ENCODE peak calls at places on chromosomes 7 and 10, in seven cellular contexts. P is upper lobe of left lung; V is activated CD8-positive, alpha-beta T cell treated with anti-CD3 and anti-CD28 coated beads for 36 hours; N is mesothelial cell of epicardium; X is fibroblast of pulmonary artery; Z is epithelial cell of esophagus; U is psoas muscle. T is an unnamed sample.

GRCh38 chr10:75663947-75664664 is 232.7 kb downstream of the LRMDA start:
- DNase-seq in P (no peak), V (no peak), N (no peak), X (peak; percentile 36), Z (peak; percentile 53), U (no peak), T (no peak)

GRCh38 chr10:71289421-71290130 is 29.5 kb upstream of the SLC29A3 start:
- DNase-seq in P (no peak), V (no peak), N (no peak), X (no peak), Z (no peak), U (peak; percentile 67), T (no peak)

GRCh38 chr10:117138838-117139580 is 939 bp upstream of the VAX1 start:
- DNase-seq in P (no peak), V (no peak), N (no peak), X (no peak), Z (no peak), U (no peak), T (no peak)

GRCh38 chr7:117062300-117062699 is 109.0 kb downstream of the ST7 start:
- DNase-seq in P (no peak), V (no peak), N (no peak), X (no peak), Z (no peak), U (no peak), T (no peak)

GRCh38 chr7:107125475-107125874 is 43.3 kb upstream of the HBP1 start:
- DNase-seq in P (no peak), V (no peak), N (no peak), X (no peak), Z (no peak), U (no peak), T (no peak)

GRCh38 chr10:114045738-114046458 is 2.2 kb downstream of the ADRB1 start:
- DNase-seq in P (peak; percentile 44), V (no peak), N (no peak), X (no peak), Z (no peak), U (no peak), T (no peak)

GRCh38 chr7:43584200-43584586 is 1.3 kb downstream of the STK17A start:
- DNase-seq in P (no peak), V (peak; percentile 61), N (no peak), X (peak; percentile 85), Z (peak; percentile 87), U (no peak), T (no peak)

GRCh38 chr10:77872151-77872946 is 54.2 kb downstream of the DLG5 start:
- DNase-seq in P (no peak), V (no peak), N (no peak), X (peak; percentile 58), Z (no peak), U (no peak), T (no peak)

GRCh38 chr7:80760292-80760691 is 121.8 kb downstream of the CD36 start:
- DNase-seq in P (no peak), V (no peak), N (no peak), X (no peak), Z (no peak), U (no peak), T (no peak)

GRCh38 chr7:99984593-99984992 is 8.8 kb upstream of the AZGP1 start:
- DNase-seq in P (no peak), V (no peak), N (no peak), X (no peak), Z (no peak), U (no peak), T (no peak)

GRCh38 chr7:41640487-41640886 is 62.4 kb downstream of the INHBA start:
- DNase-seq in P (no peak), V (no peak), N (no peak), X (no peak), Z (no peak), U (no peak), T (no peak)

GRCh38 chr7:47991741-47992311 is 12.4 kb upstream of the HUS1 start:
- DNase-seq in P (peak; percentile 95), V (peak; percentile 97), N (peak; percentile 50), X (peak; percentile 77), Z (peak; percentile 72), U (peak; percentile 91), T (no peak)

GRCh38 chr10:77710759-77711682 is 73.4 kb upstream of the KCNMA1 start:
- DNase-seq in P (peak; percentile 97), V (peak; percentile 79), N (peak; percentile 67), X (peak; percentile 60), Z (peak; percentile 62), U (peak; percentile 86), T (peak; percentile 59)

GRCh38 chr7:157693071-157693520 is 356.3 kb downstream of the DNAJB6 start:
- DNase-seq in P (peak; percentile 82), V (no peak), N (no peak), X (no peak), Z (no peak), U (no peak), T (no peak)

GRCh38 chr7:139054101-139054500 is 18.3 kb upstream of the ZC3HAV1L start:
- DNase-seq in P (no peak), V (no peak), N (no peak), X (no peak), Z (peak; percentile 12), U (no peak), T (peak; percentile 66)

GRCh38 chr7:2978403-2978802 is 65.3 kb downstream of the CARD11 start:
- DNase-seq in P (peak; percentile 88), V (peak; percentile 98), N (no peak), X (no peak), Z (peak; percentile 57), U (no peak), T (no peak)

GRCh38 chr7:73565675-73566342 is 8.3 kb upstream of the BCL7B start:
- DNase-seq in P (no peak), V (no peak), N (no peak), X (no peak), Z (peak; percentile 41), U (no peak), T (no peak)

GRCh38 chr10:124949543-124949942 is 7.6 kb downstream of the ZRANB1 start:
- DNase-seq in P (no peak), V (no peak), N (no peak), X (peak; percentile 50), Z (peak; percentile 22), U (no peak), T (no peak)

GRCh38 chr7:50068850-50069551 is 24.0 kb downstream of the ZPBP start:
- DNase-seq in P (no peak), V (peak; percentile 40), N (no peak), X (peak; percentile 44), Z (peak; percentile 73), U (no peak), T (no peak)

GRCh38 chr7:24051651-24052050 is 232.3 kb upstream of the NPY start:
- DNase-seq in P (no peak), V (no peak), N (no peak), X (no peak), Z (no peak), U (no peak), T (no peak)

GRCh38 chr10:63522129-63522687 is 1.0 kb downstream of the REEP3 start:
- DNase-seq in P (no peak), V (no peak), N (no peak), X (peak; percentile 17), Z (peak; percentile 22), U (no peak), T (no peak)

GRCh38 chr7:27689045-27689877 is 26.6 kb upstream of the HIBADH start:
- DNase-seq in P (no peak), V (peak; percentile 37), N (no peak), X (peak; percentile 73), Z (peak; percentile 42), U (no peak), T (no peak)
- TF ChIP-seq CTCF in P (peak; percentile 40), V (peak; percentile 59), N (no peak), X (peak; percentile 56), Z (peak; percentile 56), U (peak; percentile 19), T (peak; percentile 66)

GRCh38 chr10:123017421-123018165 is 8.8 kb downstream of the ACADSB start:
- DNase-seq in P (no peak), V (no peak), N (no peak), X (no peak), Z (peak; percentile 87), U (no peak), T (no peak)
- TF ChIP-seq CTCF in P (no peak), V (no peak), N (no peak), X (no peak), Z (no peak), U (no peak), T (no peak)

GRCh38 chr7:44858161-44858560 is 10.3 kb upstream of the H2AZ2 start:
- DNase-seq in P (no peak), V (no peak), N (no peak), X (no peak), Z (no peak), U (no peak), T (no peak)
- TF ChIP-seq CTCF in P (no peak), V (peak; percentile 57), N (peak; percentile 72), X (peak; percentile 3), Z (peak; percentile 5), U (peak; percentile 12), T (no peak)

DNA sequence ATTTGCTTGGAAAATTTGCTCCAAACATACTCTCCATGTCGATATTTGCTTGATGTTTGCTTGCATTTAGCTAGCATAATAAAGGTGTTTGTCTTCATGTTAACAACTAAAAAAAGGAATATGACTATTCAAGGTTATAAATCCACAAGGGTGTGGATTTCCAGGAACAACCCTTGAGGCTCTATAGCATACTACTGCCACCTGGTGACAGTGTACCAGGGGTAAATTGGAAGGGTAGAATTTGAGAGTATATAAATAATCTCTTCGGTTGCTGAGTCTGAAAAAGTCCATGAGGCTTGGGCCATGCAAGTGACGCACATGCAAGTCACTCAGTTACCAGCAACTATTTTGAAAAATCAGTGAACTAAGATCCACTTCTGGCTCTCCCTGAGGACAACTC is 68.4 kb downstream of the SLIT1 start:
- DNase-seq in P (no peak), V (peak; percentile 19), N (no peak), X (peak; percentile 17), Z (peak; percentile 51), U (no peak), T (no peak)
- TF ChIP-seq CTCF in P (no peak), V (peak; percentile 51), N (no peak), X (peak; percentile 24), Z (peak; percentile 57), U (peak; percentile 74), T (peak; percentile 26)

GRCh38 chr10:73946253-73947145 is 35.6 kb downstream of the PLAU start:
- DNase-seq in P (peak; percentile 14), V (no peak), N (no peak), X (no peak), Z (no peak), U (no peak), T (no peak)
- TF ChIP-seq CTCF in P (no peak), V (no peak), N (no peak), X (no peak), Z (no peak), U (no peak), T (no peak)

GRCh38 chr10:49118450-49118849 is 3.1 kb upstream of the VSTM4 start:
- DNase-seq in P (no peak), V (no peak), N (no peak), X (no peak), Z (no peak), U (no peak), T (no peak)
- TF ChIP-seq CTCF in P (no peak), V (no peak), N (no peak), X (no peak), Z (no peak), U (no peak), T (no peak)

T was measured in D721Med.